ENCODE peak calls at places on chromosomes 3 and 15, in five cellular contexts. One of them, this sample, is unnamed.

GRCh38 chr3:13420051-13420816 is at the start of gene NUP210:
- DNase-seq in T-helper 17 cell: peak
- DNase-seq in T-helper 1 cell: peak
- DNase-seq in NAMALWA: peak
- DNase-seq in NCI-H345: peak
- DNase-seq in this sample: peak

GRCh38 chr3:175346573-175347356 is 487.6 kb downstream of the NAALADL2 start:
- DNase-seq in NCI-H345: peak
- DNase-seq in T-helper 17 cell: no peak
- DNase-seq in NAMALWA: no peak
- DNase-seq in T-helper 1 cell: no peak
- DNase-seq in this sample: peak

GRCh38 chr3:25037049-25037547 is 391.0 kb upstream of the RARB start:
- DNase-seq in NAMALWA: no peak
- DNase-seq in T-helper 1 cell: no peak
- DNase-seq in T-helper 17 cell: no peak
- DNase-seq in NCI-H345: no peak
- DNase-seq in this sample: no peak

GRCh38 chr15:40070608-40071218 is 31.7 kb upstream of the SRP14 start:
- DNase-seq in T-helper 1 cell: no peak
- DNase-seq in NAMALWA: no peak
- DNase-seq in T-helper 17 cell: no peak
- DNase-seq in NCI-H345: no peak
- DNase-seq in this sample: no peak

GRCh38 chr3:12170207-12170606 is 11.5 kb upstream of the TIMP4 start:
- DNase-seq in T-helper 17 cell: no peak
- DNase-seq in NAMALWA: no peak
- DNase-seq in NCI-H345: no peak
- DNase-seq in T-helper 1 cell: no peak
- DNase-seq in this sample: no peak

GRCh38 chr15:67762610-67763368 is 62.5 kb upstream of the SKOR1 start:
- DNase-seq in T-helper 17 cell: no peak
- DNase-seq in NCI-H345: no peak
- DNase-seq in NAMALWA: peak
- DNase-seq in T-helper 1 cell: peak
- DNase-seq in this sample: no peak

GRCh38 chr15:81339321-81339720 is 15.4 kb upstream of the STARD5 start:
- DNase-seq in NCI-H345: no peak
- DNase-seq in T-helper 1 cell: no peak
- DNase-seq in T-helper 17 cell: no peak
- DNase-seq in NAMALWA: no peak
- DNase-seq in this sample: no peak

GRCh38 chr3:11154036-11154952 is at the start of gene HRH1:
- DNase-seq in NAMALWA: no peak
- DNase-seq in T-helper 1 cell: no peak
- DNase-seq in T-helper 17 cell: no peak
- DNase-seq in NCI-H345: no peak
- DNase-seq in this sample: no peak

GRCh38 chr15:40091861-40092415 is 16.7 kb downstream of the BMF start:
- DNase-seq in T-helper 17 cell: no peak
- DNase-seq in NAMALWA: no peak
- DNase-seq in NCI-H345: no peak
- DNase-seq in T-helper 1 cell: no peak
- DNase-seq in this sample: no peak

This sample was measured in NCI-H774.